ENCODE peak calls at places on chromosomes 1 and 21, in six cellular contexts. G, Q, M, V, U and P are unnamed samples.

GRCh38 chr1:67801903-67802302 is 31.4 kb downstream of the GNG12 start:
- DNase-seq in G (no peak), Q (no peak), M (no peak), V (no peak), U (no peak), P (no peak)

GRCh38 chr1:1847061-1847460 is 43.8 kb downstream of the GNB1 start:
- DNase-seq in G (no peak), Q (no peak), M (no peak), V (peak; percentile 56), U (no peak), P (no peak)

GRCh38 chr1:5164155-5164554 is 509.7 kb downstream of the AJAP1 start:
- DNase-seq in G (no peak), Q (no peak), M (no peak), V (no peak), U (no peak), P (no peak)

GRCh38 chr1:224637510-224637909 is 21.4 kb downstream of the CNIH3 start:
- DNase-seq in G (no peak), Q (no peak), M (peak; percentile 99), V (no peak), U (no peak), P (no peak)

GRCh38 chr1:116508090-116508983 is 62.5 kb downstream of the CD58 start:
- DNase-seq in G (no peak), Q (no peak), M (no peak), V (no peak), U (no peak), P (no peak)

GRCh38 chr1:155062151-155062686 is 1.3 kb upstream of the EFNA4 start:
- DNase-seq in G (peak; percentile 80), Q (no peak), M (no peak), V (peak; percentile 69), U (no peak), P (no peak)

GRCh38 chr1:220315070-220315839 is 43.0 kb upstream of the RAB3GAP2 start:
- DNase-seq in G (no peak), Q (no peak), M (no peak), V (no peak), U (no peak), P (no peak)

GRCh38 chr1:47104816-47105215 is 32.4 kb upstream of the CYP4A22 start:
- DNase-seq in G (peak; percentile 29), Q (no peak), M (no peak), V (no peak), U (no peak), P (no peak)

GRCh38 chr1:18614011-18614735 is 16.5 kb upstream of the PAX7 start:
- DNase-seq in G (no peak), Q (no peak), M (no peak), V (no peak), U (no peak), P (peak; percentile 23)

GRCh38 chr1:42979888-42980800 is 21.5 kb upstream of the SLC2A1 start:
- DNase-seq in G (no peak), Q (no peak), M (no peak), V (no peak), U (no peak), P (no peak)

GRCh38 chr1:211352985-211353515 is 26.4 kb downstream of the TRAF5 start:
- DNase-seq in G (no peak), Q (no peak), M (no peak), V (peak; percentile 17), U (no peak), P (no peak)

GRCh38 chr1:180937624-180938225 is 25.0 kb downstream of the KIAA1614 start:
- DNase-seq in G (no peak), Q (no peak), M (no peak), V (no peak), U (no peak), P (no peak)

GRCh38 chr1:102105931-102106550 is 109.3 kb upstream of the OLFM3 start:
- DNase-seq in G (no peak), Q (no peak), M (no peak), V (no peak), U (no peak), P (no peak)

GRCh38 chr21:25330266-25330665 is 277.0 kb downstream of the MRPL39 start:
- DNase-seq in G (no peak), Q (no peak), M (no peak), V (no peak), U (no peak), P (no peak)

GRCh38 chr1:14939527-14940284 is 213.8 kb upstream of the TMEM51 start:
- DNase-seq in G (no peak), Q (no peak), M (no peak), V (no peak), U (no peak), P (no peak)

GRCh38 chr1:178959543-178960460 is 65.9 kb upstream of the FAM20B start:
- DNase-seq in G (no peak), Q (no peak), M (peak; percentile 22), V (no peak), U (no peak), P (no peak)

GRCh38 chr1:81738902-81739301 is 61.8 kb upstream of the ADGRL2 start:
- DNase-seq in G (no peak), Q (no peak), M (no peak), V (no peak), U (no peak), P (no peak)

GRCh38 chr1:64077281-64077940 is 126.0 kb upstream of the UBE2U start:
- DNase-seq in G (no peak), Q (no peak), M (no peak), V (no peak), U (no peak), P (no peak)

GRCh38 chr21:30434033-30434631 is 4.1 kb downstream of the KRTAP13-4 start:
- DNase-seq in G (peak; percentile 76), Q (no peak), M (no peak), V (peak; percentile 53), U (no peak), P (no peak)

GRCh38 chr1:154295408-154296235 is 23.2 kb downstream of the HAX1 start:
- DNase-seq in G (no peak), Q (no peak), M (no peak), V (no peak), U (no peak), P (no peak)

GRCh38 chr1:15515026-15515663 is 8.9 kb downstream of the CASP9 start:
- DNase-seq in G (no peak), Q (no peak), M (no peak), V (no peak), U (no peak), P (no peak)

GRCh38 chr21:26072891-26073615 is 97.5 kb downstream of the APP start:
- DNase-seq in G (no peak), Q (no peak), M (no peak), V (no peak), U (no peak), P (no peak)

GRCh38 chr1:6292134-6292533 is 31.2 kb upstream of the GPR153 start:
- DNase-seq in G (no peak), Q (no peak), M (no peak), V (no peak), U (no peak), P (no peak)
- H3K27ac ChIP-seq in G (no peak overlapping the region), Q (no peak overlapping the region), M (no peak overlapping the region), V (no peak overlapping the region), U (no peak overlapping the region), P (no peak overlapping the region)

GRCh38 chr1:27475707-27476106 is 14.3 kb downstream of the WASF2 start:
- DNase-seq in G (no peak), Q (no peak), M (no peak), V (no peak), U (no peak), P (no peak)
- H3K27ac ChIP-seq in G (no peak overlapping the region), Q (no peak overlapping the region), M (no peak overlapping the region), V (peak overlapping the region; percentile 10), U (no peak overlapping the region), P (no peak overlapping the region)

DNA sequence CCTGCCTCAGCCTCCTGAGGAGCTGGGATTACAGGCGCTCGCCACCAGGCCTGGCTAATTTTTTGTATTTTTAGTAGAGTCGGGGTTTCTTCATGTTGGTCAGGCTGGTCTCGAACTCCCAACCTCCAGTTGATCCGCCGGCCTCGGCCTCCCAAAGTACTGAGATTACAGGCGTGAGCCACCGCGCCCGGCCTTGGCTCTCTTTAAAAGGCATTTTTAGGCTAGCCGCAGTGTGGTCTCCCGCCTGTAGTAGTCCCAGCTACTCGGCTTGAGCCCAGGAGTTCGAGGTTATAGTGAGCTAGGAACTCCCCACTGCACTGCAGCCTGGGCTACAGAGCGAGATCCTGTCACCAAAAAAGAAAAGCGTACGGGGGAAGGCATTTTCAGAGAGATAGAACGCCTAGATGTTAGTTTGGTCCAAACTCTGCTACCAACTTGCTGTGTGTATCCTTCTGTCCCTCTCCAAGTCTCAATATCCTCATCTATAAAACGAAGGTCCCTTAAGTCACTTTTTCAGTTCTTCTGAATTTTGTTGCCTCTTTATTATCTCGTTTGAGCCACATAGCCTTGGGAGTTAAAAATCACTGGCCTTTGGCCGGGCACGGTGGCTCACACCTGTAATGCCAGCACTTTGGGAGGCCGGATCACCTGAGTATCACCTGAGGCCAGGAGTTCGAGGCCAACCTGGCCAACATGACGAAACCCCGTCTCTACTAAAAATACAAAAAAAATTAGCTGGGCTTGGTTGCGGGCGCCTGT is 734 bp downstream of the MED18 start:
- DNase-seq in G (peak; percentile 53), Q (peak; percentile 60), M (peak; percentile 59), V (peak; percentile 14), U (no peak), P (peak; percentile 66)
- H3K27ac ChIP-seq in G (no peak overlapping the region), Q (peak overlapping the region; percentile 88), M (peak overlapping the region; percentile 79), V (peak overlapping the region; percentile 84), U (peak overlapping the region; percentile 87), P (peak overlapping the region; percentile 91)

GRCh38 chr1:92833840-92834239 is 2.0 kb downstream of the RPL5 start:
- DNase-seq in G (no peak), Q (no peak), M (no peak), V (no peak), U (no peak), P (no peak)

GRCh38 chr1:92832537-92833160 is 809 bp downstream of the RPL5 start:
- DNase-seq in G (no peak), Q (no peak), M (no peak), V (no peak), U (no peak), P (no peak)

GRCh38 chr1:92834617-92835016 is 2.8 kb downstream of the RPL5 start:
- DNase-seq in G (no peak), Q (no peak), M (no peak), V (no peak), U (no peak), P (no peak)

GRCh38 chr1:92831762-92832536 is at the start of gene RPL5:
- DNase-seq in G (peak; percentile 96), Q (peak; percentile 97), M (peak; percentile 97), V (peak; percentile 98), U (peak; percentile 98), P (peak; percentile 98)

GRCh38 chr1:92831368-92831761 is 475 bp upstream of the RPL5 start:
- DNase-seq in G (peak; percentile 41), Q (no peak), M (no peak), V (no peak), U (no peak), P (no peak)
- H3K27ac ChIP-seq in G (no peak overlapping the region), Q (no peak overlapping the region), M (no peak overlapping the region), V (no peak overlapping the region), U (no peak overlapping the region), P (no peak overlapping the region)